ENCODE peak calls at places on chromosomes 13 and 19, in eight cellular contexts. X is uterus, B is endodermal cell, G is upper lobe of right lung, K is Peyer's patch, I is IMR-90, Q is mammary epithelial cell, M is psoas muscle. L is an unnamed sample. For H3K4me1 and H3K36me3, the result is how much of the 10 kb centered on the place peaks cover.

GRCh38 chr13:93345642-93346220 is 119.1 kb downstream of the GPC6 start:
- DNase-seq in M (no peak), K (no peak), G (no peak), B (no peak), Q (no peak), I (no peak), X (no peak), L (no peak)

GRCh38 chr13:57857945-57858344 is 226.4 kb downstream of the PCDH17 start:
- DNase-seq in X (no peak), I (no peak), G (no peak), M (no peak), K (no peak), B (no peak), Q (no peak), L (no peak)

GRCh38 chr13:37132211-37132610 is 26.7 kb upstream of the CSNK1A1L start:
- DNase-seq in K (no peak), Q (peak), X (no peak), B (no peak), M (no peak), I (no peak), G (no peak), L (no peak)

GRCh38 chr13:33678084-33678483 is 139.9 kb upstream of the RFC3 start:
- DNase-seq in Q (no peak), M (no peak), G (no peak), I (no peak), K (no peak), B (no peak), X (no peak), L (no peak)

GRCh38 chr13:109700176-109700575 is 86.2 kb downstream of the IRS2 start:
- DNase-seq in I (peak), X (peak), K (no peak), M (peak), Q (peak), B (peak), G (peak), L (peak)

GRCh38 chr19:53980553-53981407 is 10.7 kb upstream of the CACNG6 start:
- DNase-seq in B (peak), I (peak), K (no peak), X (no peak), M (peak), Q (peak), G (no peak), L (peak)

GRCh38 chr19:17726914-17727773 is 7.9 kb downstream of the MAP1S start:
- DNase-seq in Q (no peak), B (no peak), I (no peak), K (no peak), G (no peak), X (no peak), M (no peak), L (no peak)

GRCh38 chr13:92103673-92104296 is 705.4 kb downstream of the GPC5 start:
- DNase-seq in M (no peak), Q (no peak), K (no peak), G (no peak), X (no peak), B (no peak), I (peak), L (peak)

GRCh38 chr13:26327905-26328304 is 74.0 kb downstream of the CDK8 start:
- DNase-seq in K (no peak), G (no peak), I (no peak), B (no peak), X (no peak), M (no peak), Q (no peak), L (no peak)

GRCh38 chr19:3057275-3057714 is 5.0 kb downstream of the TLE5 start:
- DNase-seq in G (peak), B (peak), K (no peak), Q (peak), X (peak), M (peak), I (no peak), L (peak)

GRCh38 chr13:97826421-97826965 is 127.0 kb upstream of the IPO5 start:
- DNase-seq in X (no peak), B (no peak), M (no peak), Q (no peak), K (no peak), G (no peak), I (no peak), L (no peak)

GRCh38 chr19:57317503-57317902 is 2.8 kb upstream of the ZNF543 start:
- DNase-seq in Q (no peak), I (no peak), X (no peak), M (peak), K (no peak), G (no peak), B (peak), L (peak)

DNA sequence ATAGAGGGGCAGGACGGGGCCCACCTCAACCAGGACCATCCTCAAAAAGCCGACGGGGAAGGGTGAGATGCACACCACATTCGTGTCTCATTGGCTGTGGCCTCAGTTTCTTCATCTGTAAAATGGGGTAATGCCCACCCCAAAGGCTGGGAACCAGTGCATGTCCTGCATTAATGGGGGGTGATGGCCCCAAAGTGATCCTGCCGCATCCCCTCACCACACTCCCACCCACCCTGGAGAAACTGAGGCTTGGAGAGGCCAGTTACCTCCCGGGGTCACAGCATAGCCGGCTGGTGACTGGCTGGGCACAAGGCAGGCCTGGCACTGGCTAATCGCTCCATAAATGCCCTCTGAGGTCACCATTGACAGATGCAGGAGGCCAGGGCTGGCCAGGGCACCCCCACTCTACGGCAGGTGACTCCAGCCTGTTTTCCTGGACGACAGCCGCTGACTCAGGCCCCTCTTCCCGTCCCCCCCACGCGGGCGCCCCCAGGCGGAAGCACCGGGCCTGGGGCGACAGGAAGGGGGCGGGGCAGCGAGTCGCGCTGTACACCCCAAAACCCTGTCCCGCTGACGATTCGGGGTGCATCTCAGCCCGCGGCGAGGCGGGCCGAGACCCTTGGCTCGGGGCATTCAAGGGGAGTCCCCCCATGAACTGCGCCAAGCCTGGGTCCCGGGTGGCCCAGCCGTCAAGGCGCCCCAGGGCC is 483 bp upstream of the MIDN start:
- DNase-seq in I (peak), Q (no peak), G (peak), M (peak), K (peak), B (peak), X (peak), L (peak)
- TF ChIP-seq CTCF in I (peak), Q (no peak), G (peak), M (peak), K (peak), B (peak), X (peak), L (peak)

DNA sequence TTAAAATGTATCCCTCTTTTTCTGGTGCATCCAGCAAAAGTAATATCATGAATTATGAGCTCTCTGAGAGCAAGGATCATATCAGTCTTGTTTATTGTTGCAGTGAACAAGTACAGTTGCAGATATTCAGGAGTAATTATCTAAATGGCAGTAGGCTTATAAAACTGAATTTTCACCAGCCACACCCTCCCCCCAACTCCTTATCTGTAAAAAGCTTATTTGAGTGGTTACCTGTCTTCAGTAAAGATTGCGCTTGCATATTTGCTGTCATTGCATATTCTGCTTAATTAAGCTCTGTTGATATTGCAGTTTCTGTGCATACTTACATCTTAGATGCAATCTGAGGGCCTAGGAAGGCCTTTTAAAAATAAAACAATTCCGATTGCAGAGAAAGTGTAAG is 87.3 kb downstream of the DNAJC15 start:
- DNase-seq in G (no peak), I (no peak), M (no peak), X (no peak), B (no peak), Q (no peak), K (no peak), L (no peak)
- H3K4me1 ChIP-seq in G (under half), I (under half), M (under half), X (under half), B (under half), Q (under half), K (under half), L (under half)

GRCh38 chr13:45512148-45512498 is 47.4 kb downstream of the COG3 start:
- DNase-seq in Q (peak), G (no peak), X (no peak), M (no peak), I (peak), K (no peak), B (no peak), L (no peak)
- H3K36me3 ChIP-seq in Q (under half), G (half or more), X (under half), M (half or more), I (under half), K (under half), B (half or more), L (under half)

GRCh38 chr19:45498411-45499195 is at the start of gene PPM1N:
- DNase-seq in K (peak), G (peak), Q (no peak), I (peak), B (peak), M (no peak), X (no peak), L (peak)
- TF ChIP-seq CTCF in K (peak), G (peak), Q (no peak), I (peak), B (peak), M (no peak), X (peak), L (peak)

GRCh38 chr19:46866407-46867132 is 5.8 kb downstream of the ARHGAP35 start:
- DNase-seq in G (no peak), X (no peak), B (no peak), I (no peak), K (no peak), Q (no peak), M (no peak), L (peak)

GRCh38 chr19:46861691-46862503 is 1.1 kb downstream of the ARHGAP35 start:
- DNase-seq in B (peak), G (peak), M (no peak), Q (peak), X (peak), I (no peak), K (no peak), L (no peak)

GRCh38 chr19:46862974-46863632 is 2.3 kb downstream of the ARHGAP35 start:
- DNase-seq in G (peak), B (no peak), X (peak), K (no peak), M (no peak), Q (no peak), I (no peak), L (no peak)

GRCh38 chr19:46862504-46862835 is 1.7 kb downstream of the ARHGAP35 start:
- DNase-seq in G (no peak), I (no peak), K (no peak), X (peak), B (no peak), M (no peak), Q (no peak), L (peak)

DNA sequence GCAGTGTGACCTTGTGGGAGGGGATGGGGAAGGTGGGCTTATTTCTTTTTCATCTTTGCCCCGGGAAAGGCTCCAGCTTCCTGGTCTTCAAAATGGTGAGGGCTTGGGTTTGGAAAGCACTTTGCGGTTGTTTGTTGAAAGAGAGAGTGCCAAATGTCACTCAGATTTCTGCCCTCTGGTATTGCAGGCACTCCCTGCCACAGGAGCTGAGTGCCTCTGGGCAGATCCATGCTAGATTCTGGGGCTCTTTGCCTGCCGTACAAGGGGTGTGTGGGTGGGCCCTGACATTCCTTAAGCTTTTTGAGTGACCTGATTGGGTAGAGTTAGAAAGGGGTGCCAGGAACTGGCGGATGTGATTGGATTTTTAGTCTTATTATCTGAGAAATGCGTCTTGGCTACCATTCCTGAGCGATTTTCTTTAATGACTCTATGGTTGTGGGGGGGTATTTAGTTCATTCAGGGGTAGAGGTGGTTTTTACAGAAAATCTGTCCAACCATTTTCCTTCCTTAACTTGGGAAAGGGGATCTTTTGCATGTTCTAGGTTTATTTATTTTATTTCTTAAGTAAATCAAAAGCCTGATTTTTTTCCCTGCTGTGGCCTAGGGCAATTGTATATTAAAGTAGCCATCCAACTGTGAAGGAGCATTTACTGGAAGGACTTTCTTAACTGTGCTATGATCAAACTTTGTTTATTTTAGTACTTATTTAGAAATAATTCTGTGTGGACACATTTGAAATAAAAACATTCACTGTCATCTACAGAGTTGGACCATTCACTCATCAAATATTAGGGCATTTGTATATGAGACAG is 3.2 kb downstream of the ARHGAP35 start:
- DNase-seq in B (peak), X (peak), I (peak), Q (peak), K (no peak), G (peak), M (no peak), L (peak)
- H3K4me1 ChIP-seq in B (under half), X (under half), I (under half), Q (under half), K (under half), G (half or more), M (half or more), L (under half)

L was measured in cardiac muscle cell.